ENCODE peak calls at places on chromosomes 3 and 15, in five cellular contexts. N is stomach, F is WERI-Rb-1, W is cardiac fibroblast, P is neural crest cell. H is an unnamed sample.
A peak's percentile ranks its signal among the peaks of the same experiment; 100 is the strongest.

GRCh38 chr15:60858511-60859085 is 370.5 kb downstream of the RORA start:
- DNase-seq in W (no peak), N (no peak), P (no peak), F (no peak), H (peak; percentile 24)

GRCh38 chr3:122074621-122075265 is 19.6 kb downstream of the CD86 start:
- DNase-seq in P (no peak), N (no peak), W (no peak), F (no peak), H (peak; percentile 84)

GRCh38 chr15:27592036-27592725 is 506.9 kb downstream of the OCA2 start:
- DNase-seq in P (no peak), F (no peak), N (no peak), W (no peak), H (no peak)

GRCh38 chr15:65309882-65310418 is 5.5 kb downstream of the RNU5B-1 start:
- DNase-seq in F (no peak), P (no peak), N (no peak), W (no peak), H (no peak)

GRCh38 chr15:96330450-96331140 is at the start of gene NR2F2:
- DNase-seq in W (peak; percentile 100), F (peak; percentile 82), N (peak; percentile 98), P (peak; percentile 88), H (peak; percentile 89)

GRCh38 chr3:62718515-62719320 is 156.5 kb downstream of the CADPS start:
- DNase-seq in F (peak; percentile 48), W (no peak), P (no peak), N (no peak), H (no peak)

GRCh38 chr3:115830764-115831395 is 207.6 kb downstream of the GAP43 start:
- DNase-seq in P (no peak), F (no peak), N (no peak), W (no peak), H (no peak)

GRCh38 chr3:144097144-144097543 is 125.5 kb downstream of the DIPK2A start:
- DNase-seq in N (no peak), W (no peak), F (no peak), P (no peak), H (no peak)

GRCh38 chr3:69370156-69370944 is 15.5 kb downstream of the FRMD4B start:
- DNase-seq in N (peak; percentile 74), W (peak; percentile 40), P (no peak), F (no peak), H (no peak)

GRCh38 chr3:97680696-97681095 is 83.9 kb upstream of the ARL6 start:
- DNase-seq in F (no peak), N (no peak), W (no peak), P (no peak), H (no peak)

GRCh38 chr3:70871909-70872656 is 559.6 kb upstream of the MDFIC2 start:
- DNase-seq in W (peak; percentile 96), N (no peak), F (no peak), P (no peak), H (no peak)

GRCh38 chr3:181432992-181433391 is 278.7 kb upstream of the SOX2 start:
- DNase-seq in F (no peak), N (no peak), P (no peak), W (no peak), H (no peak)

GRCh38 chr3:32374788-32375595 is 16.7 kb upstream of the CMTM7 start:
- DNase-seq in P (peak; percentile 75), N (peak; percentile 59), F (peak; percentile 59), W (peak; percentile 82), H (peak; percentile 40)

GRCh38 chr3:12562451-12562850 is 5.6 kb downstream of the MKRN2 start:
- DNase-seq in N (no peak), W (no peak), P (no peak), F (no peak), H (no peak)

GRCh38 chr3:45644467-45645201 is 44.6 kb upstream of the SACM1L start:
- DNase-seq in P (no peak), W (peak; percentile 78), F (no peak), N (no peak), H (no peak)

GRCh38 chr3:72482589-72483249 is 365.5 kb downstream of the SHQ1 start:
- DNase-seq in F (no peak), W (peak; percentile 84), N (peak; percentile 69), P (no peak), H (peak; percentile 82)

GRCh38 chr15:79675982-79676381 is 220.8 kb downstream of the MTHFS start:
- DNase-seq in W (no peak), P (no peak), N (no peak), F (no peak), H (no peak)

GRCh38 chr15:99466701-99467337 is 99.0 kb upstream of the MEF2A start:
- DNase-seq in F (no peak), P (no peak), W (peak; percentile 79), N (no peak), H (no peak)

GRCh38 chr3:169548194-169548593 is 115.3 kb downstream of the MECOM start:
- DNase-seq in N (no peak), F (no peak), P (no peak), W (peak; percentile 53), H (no peak)

GRCh38 chr15:75731248-75732100 is 18.8 kb upstream of the CSPG4 start:
- DNase-seq in W (peak; percentile 71), P (no peak), F (peak; percentile 55), N (no peak), H (no peak)

GRCh38 chr15:36599824-36600365 is 20.5 kb downstream of the CDIN1 start:
- DNase-seq in W (no peak), P (no peak), F (no peak), N (no peak), H (no peak)

GRCh38 chr15:39581501-39582285 is 814 bp downstream of the THBS1 start:
- DNase-seq in N (peak; percentile 65), P (peak; percentile 13), F (peak; percentile 28), W (peak; percentile 79), H (no peak)

GRCh38 chr15:39580117-39580629 is 706 bp upstream of the THBS1 start:
- DNase-seq in P (peak; percentile 96), W (peak; percentile 98), F (peak; percentile 79), N (peak; percentile 93), H (peak; percentile 88)

GRCh38 chr15:39580630-39581500 is at the start of gene THBS1:
- DNase-seq in F (no peak), N (peak; percentile 70), P (peak; percentile 68), W (peak; percentile 99), H (peak; percentile 24)

GRCh38 chr15:39578851-39579486 is 1.9 kb upstream of the THBS1 start:
- DNase-seq in N (no peak), P (no peak), W (peak; percentile 69), F (no peak), H (no peak)

GRCh38 chr15:39579487-39580116 is 1.3 kb upstream of the THBS1 start:
- DNase-seq in N (peak; percentile 75), P (peak; percentile 21), W (peak; percentile 96), F (no peak), H (no peak)
- TF ChIP-seq CTCF in N (no peak), P (no peak), W (no peak), F (no peak), H (no peak)

DNA sequence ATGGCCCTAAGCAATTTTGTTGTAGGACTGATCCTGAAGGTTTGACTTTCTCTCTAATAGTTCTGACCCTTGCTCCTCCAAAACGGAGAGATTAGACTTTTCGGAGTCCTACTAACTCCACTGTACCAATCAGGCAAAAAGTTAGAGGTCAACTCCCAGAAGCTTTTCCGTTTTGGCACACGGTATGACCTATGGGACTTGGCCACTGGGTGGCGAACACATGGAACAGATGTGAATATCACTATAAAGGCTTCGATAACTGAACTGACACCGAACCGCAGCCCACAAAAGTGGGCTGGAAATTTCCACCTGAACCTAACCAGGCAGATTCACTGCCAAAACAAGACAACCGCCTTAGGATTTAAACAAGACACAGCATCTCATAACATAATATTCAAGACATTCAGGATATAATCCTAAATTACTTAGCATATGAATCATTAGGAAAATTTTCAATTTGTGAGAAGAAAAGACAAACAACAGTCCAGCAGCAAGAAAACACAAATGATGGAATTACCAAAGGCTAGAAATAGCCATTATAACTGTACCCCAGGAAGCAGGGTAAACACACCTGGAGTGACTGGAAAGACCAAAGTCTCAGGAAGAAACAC is 12.2 kb upstream of the TM2D3 start:
- DNase-seq in F (peak; percentile 40), W (no peak), N (no peak), P (no peak), H (no peak)
- TF ChIP-seq CTCF in F (peak; percentile 45), W (peak; percentile 38), N (no peak), P (peak; percentile 45), H (peak; percentile 16)

GRCh38 chr15:62619105-62619504 is 423.4 kb upstream of the TPM1 start:
- DNase-seq in N (no peak), F (no peak), W (no peak), P (no peak), H (no peak)

GRCh38 chr15:62619526-62619925 is 423.0 kb upstream of the TPM1 start:
- DNase-seq in P (no peak), N (no peak), W (no peak), F (no peak), H (no peak)

GRCh38 chr15:62617741-62618140 is 424.8 kb upstream of the TPM1 start:
- DNase-seq in F (no peak), W (no peak), N (no peak), P (no peak), H (no peak)

GRCh38 chr15:62616746-62617145 is 425.8 kb upstream of the TPM1 start:
- DNase-seq in P (no peak), W (no peak), F (peak; percentile 24), N (no peak), H (no peak)

GRCh38 chr15:62618432-62618831 is 424.1 kb upstream of the TPM1 start:
- DNase-seq in P (no peak), W (peak; percentile 49), N (no peak), F (no peak), H (no peak)
- TF ChIP-seq CTCF in P (no peak), W (peak; percentile 61), N (no peak), F (no peak), H (no peak)

DNA sequence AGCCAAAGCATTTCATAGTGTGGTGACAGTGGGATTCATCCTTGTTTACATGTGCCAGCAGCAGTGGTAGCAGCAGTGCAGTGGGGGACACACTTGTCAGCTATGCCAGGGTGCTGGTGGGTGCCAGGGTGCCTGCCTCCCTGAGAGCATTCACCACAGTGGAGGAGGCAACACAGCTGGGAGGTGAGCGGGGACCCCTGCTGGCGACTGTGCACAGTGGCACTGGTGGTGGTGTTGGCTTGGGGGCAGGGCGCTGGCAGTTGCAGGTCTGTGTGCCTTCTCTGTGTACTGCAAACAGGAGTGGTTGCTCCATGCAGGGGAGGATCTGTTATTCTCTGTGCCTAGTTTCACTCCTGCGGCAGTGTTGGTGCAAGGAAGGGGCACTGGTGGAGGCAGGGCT is 41.2 kb downstream of the CEP63 start:
- DNase-seq in F (peak; percentile 65), W (no peak), N (no peak), P (no peak), H (peak; percentile 6)
- TF ChIP-seq CTCF in F (peak; percentile 98), W (peak; percentile 48), N (no peak), P (peak; percentile 27), H (peak; percentile 28)

GRCh38 chr3:9820944-9821343 is 10.9 kb downstream of the TTLL3 start:
- DNase-seq in F (peak; percentile 47), N (no peak), W (peak; percentile 53), P (no peak), H (no peak)
- TF ChIP-seq CTCF in F (peak; percentile 59), N (no peak), W (peak; percentile 52), P (peak; percentile 50), H (peak; percentile 21)

H was measured in GM06990.